ENCODE peak calls at places on chromosome 12, in five cellular contexts. U is MM.1S, J is cardiac fibroblast, P is uterus, N is IMR-90. F is an unnamed sample.

GRCh38 chr12:119153477-119154434 is 25.0 kb upstream of the HSPB8 start:
- DNase-seq in J (peak; percentile 4), U (peak; percentile 14), P (peak; percentile 78), N (peak; percentile 17), F (peak; percentile 69)

GRCh38 chr12:116454950-116455447 is 104.2 kb upstream of the MAP1LC3B2 start:
- DNase-seq in J (peak; percentile 86), P (no peak), N (peak; percentile 96), U (no peak), F (no peak)

GRCh38 chr12:51253276-51253675 is 14.7 kb downstream of the DAZAP2 start:
- DNase-seq in J (no peak), U (no peak), P (no peak), N (no peak), F (no peak)

GRCh38 chr12:57890191-57891120 is 43.9 kb upstream of the CTDSP2 start:
- DNase-seq in J (peak; percentile 31), P (no peak), U (no peak), N (peak; percentile 55), F (no peak)

GRCh38 chr12:53096089-53096741 is 1.3 kb upstream of the IGFBP6 start:
- DNase-seq in U (no peak), J (peak; percentile 88), P (peak; percentile 86), N (peak; percentile 65), F (peak; percentile 92)

GRCh38 chr12:96398422-96399080 is 1.7 kb downstream of the CDK17 start:
- DNase-seq in J (peak; percentile 32), U (peak; percentile 24), P (no peak), N (peak; percentile 39), F (no peak)

GRCh38 chr12:68675098-68675842 is 11.5 kb upstream of the NUP107 start:
- DNase-seq in U (no peak), P (no peak), J (no peak), N (no peak), F (no peak)

GRCh38 chr12:121590476-121591143 is 9.8 kb upstream of the KDM2B start:
- DNase-seq in J (peak; percentile 29), P (peak; percentile 30), U (peak; percentile 78), N (peak; percentile 69), F (no peak)

GRCh38 chr12:6110006-6110405 is 14.5 kb downstream of the VWF start:
- DNase-seq in J (peak; percentile 34), P (no peak), N (peak; percentile 20), U (no peak), F (no peak)

GRCh38 chr12:99170461-99170860 is 477.1 kb upstream of the GARIN6 start:
- DNase-seq in J (no peak), P (no peak), N (no peak), U (no peak), F (no peak)

GRCh38 chr12:106126441-106127288 is 12.1 kb downstream of the NUAK1 start:
- DNase-seq in P (peak; percentile 67), N (peak; percentile 80), U (no peak), J (peak; percentile 45), F (no peak)

GRCh38 chr12:50625029-50625875 is 120.5 kb downstream of the DIP2B start:
- DNase-seq in P (no peak), J (no peak), U (no peak), N (no peak), F (no peak)

GRCh38 chr12:39975374-39975918 is 130.4 kb downstream of the SLC2A13 start:
- DNase-seq in N (no peak), U (no peak), P (no peak), J (no peak), F (no peak)

GRCh38 chr12:52125499-52125900 is 46.0 kb downstream of the SMIM41 start:
- DNase-seq in P (no peak), N (no peak), J (no peak), U (no peak), F (peak; percentile 55)

GRCh38 chr12:14554281-14555008 is 13.2 kb downstream of the PLBD1 start:
- DNase-seq in P (peak; percentile 36), U (no peak), J (peak; percentile 21), N (no peak), F (peak; percentile 87)

GRCh38 chr12:84982888-84983287 is 53.2 kb downstream of the TSPAN19 start:
- DNase-seq in J (no peak), N (no peak), U (no peak), P (no peak), F (no peak)

GRCh38 chr12:49902399-49903350 is 1.0 kb downstream of the FAIM2 start:
- DNase-seq in U (no peak), J (no peak), P (no peak), N (no peak), F (no peak)

GRCh38 chr12:111503116-111503515 is 96.0 kb downstream of the ATXN2 start:
- DNase-seq in P (no peak), U (no peak), J (no peak), N (peak; percentile 65), F (no peak)

GRCh38 chr12:124523071-124523470 is 44.3 kb downstream of the NCOR2 start:
- DNase-seq in N (no peak), P (no peak), U (no peak), J (no peak), F (no peak)

GRCh38 chr12:54439096-54439495 is 20.0 kb upstream of the ITGA5 start:
- DNase-seq in N (no peak), P (no peak), J (no peak), U (no peak), F (no peak)

GRCh38 chr12:52391618-52392002 is 6.2 kb upstream of the KRT84 start:
- DNase-seq in N (no peak), U (no peak), P (no peak), J (peak; percentile 51), F (no peak)

GRCh38 chr12:96250119-96250685 is 56.0 kb downstream of the ELK3 start:
- DNase-seq in P (no peak), U (no peak), N (no peak), J (no peak), F (no peak)

GRCh38 chr12:32549675-32550079 is 129.4 kb upstream of the DNM1L start:
- DNase-seq in P (no peak), N (peak; percentile 61), U (no peak), J (peak; percentile 65), F (no peak)

GRCh38 chr12:53376747-53377146 is 3.2 kb upstream of the SP1 start:
- DNase-seq in U (no peak), J (no peak), N (no peak), P (no peak), F (no peak)

GRCh38 chr12:55845349-55845748 is 2.6 kb upstream of the MMP19 start:
- DNase-seq in J (no peak), P (no peak), N (no peak), U (no peak), F (no peak)

GRCh38 chr12:55840581-55841351 is 2.0 kb downstream of the MMP19 start:
- DNase-seq in J (no peak), P (no peak), N (no peak), U (no peak), F (no peak)

GRCh38 chr12:55843431-55843830 is 695 bp upstream of the MMP19 start:
- DNase-seq in N (no peak), P (no peak), J (no peak), U (no peak), F (no peak)

GRCh38 chr12:55845785-55846496 is 3.2 kb upstream of the MMP19 start:
- DNase-seq in J (peak; percentile 43), P (no peak), N (no peak), U (no peak), F (no peak)

GRCh38 chr12:55842681-55843429 is at the start of gene MMP19:
- DNase-seq in P (peak; percentile 80), J (peak; percentile 89), U (no peak), N (peak; percentile 82), F (no peak)
- TF ChIP-seq CTCF in P (peak; percentile 11), J (peak; percentile 4), U (no peak), N (peak; percentile 11), F (no peak)

GRCh38 chr12:4482936-4483335 is 37.3 kb upstream of the FGF6 start:
- DNase-seq in J (no peak), U (no peak), N (no peak), P (no peak), F (no peak)
- H3K4me3 ChIP-seq in J (no peak overlapping the region), U (no peak overlapping the region), N (no peak overlapping the region), P (no peak overlapping the region), F (no peak overlapping the region)

GRCh38 chr12:92926549-92926948 is 2.5 kb downstream of the EEA1 start:
- DNase-seq in P (no peak), U (no peak), N (no peak), J (no peak), F (no peak)

GRCh38 chr12:92928962-92929915 is at the start of gene EEA1:
- DNase-seq in J (peak; percentile 98), P (peak; percentile 96), U (peak; percentile 97), N (peak; percentile 95), F (peak; percentile 97)

GRCh38 chr12:92927436-92928116 is 1.5 kb downstream of the EEA1 start:
- DNase-seq in N (peak; percentile 77), U (peak; percentile 53), J (peak; percentile 82), P (no peak), F (no peak)

GRCh38 chr12:92928431-92928961 is 599 bp downstream of the EEA1 start:
- DNase-seq in N (no peak), U (no peak), P (peak; percentile 34), J (peak; percentile 18), F (peak; percentile 63)

GRCh38 chr12:92927055-92927435 is 2.0 kb downstream of the EEA1 start:
- DNase-seq in J (peak; percentile 65), N (peak; percentile 28), P (no peak), U (peak; percentile 28), F (no peak)
- TF ChIP-seq CTCF in J (peak; percentile 16), N (peak; percentile 23), P (peak; percentile 10), U (peak; percentile 26), F (peak; percentile 41)

GRCh38 chr12:1994429-1995143 is 9.7 kb downstream of the DCP1B start:
- DNase-seq in P (no peak), N (no peak), J (no peak), U (no peak), F (no peak)

GRCh38 chr12:1993341-1993740 is 10.9 kb downstream of the DCP1B start:
- DNase-seq in P (no peak), U (no peak), N (peak; percentile 98), J (peak; percentile 87), F (no peak)

GRCh38 chr12:1993871-1994371 is 10.3 kb downstream of the DCP1B start:
- DNase-seq in P (no peak), U (no peak), N (peak; percentile 95), J (peak; percentile 53), F (no peak)

GRCh38 chr12:1992732-1993131 is 11.5 kb downstream of the DCP1B start:
- DNase-seq in P (no peak), J (no peak), N (no peak), U (no peak), F (no peak)

DNA sequence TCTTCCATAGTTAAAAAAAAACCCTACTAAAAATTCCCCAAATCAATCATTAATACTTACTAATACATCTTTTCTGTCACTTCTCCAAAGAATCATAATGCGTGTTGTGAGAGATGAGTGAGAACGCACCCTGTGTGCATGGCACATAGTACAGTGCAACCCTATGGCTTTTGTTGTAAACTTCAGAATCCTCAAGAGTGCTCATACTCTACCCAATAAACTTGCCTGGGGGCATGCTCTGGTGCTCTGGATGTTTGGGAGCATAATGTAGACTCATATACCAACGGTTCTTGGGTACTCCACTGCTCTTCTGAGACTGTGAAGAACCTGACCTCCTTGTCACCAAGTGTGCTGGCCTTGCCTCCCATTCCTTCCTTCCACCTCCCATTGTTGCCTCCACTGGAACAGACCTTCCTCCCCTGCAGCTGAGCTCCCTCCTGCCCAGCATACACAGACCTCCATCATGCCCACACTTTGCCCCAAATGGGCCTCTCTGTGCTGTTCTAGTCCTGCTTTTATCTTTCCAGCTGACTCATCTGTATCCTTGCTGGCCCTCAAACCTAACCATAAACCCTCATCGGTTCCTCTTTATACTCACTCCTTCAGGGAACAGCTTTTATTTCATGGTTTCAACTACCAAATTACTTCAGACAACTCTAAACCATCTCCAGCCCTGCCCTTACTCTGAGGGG is 8.9 kb downstream of the DCP1B start:
- DNase-seq in P (no peak), J (no peak), N (no peak), U (no peak), F (no peak)
- H3K4me3 ChIP-seq in P (no peak overlapping the region), J (no peak overlapping the region), N (no peak overlapping the region), U (no peak overlapping the region), F (no peak overlapping the region)